ENCODE peak calls at places on chromosomes 5 and 9, in five cellular contexts. U, R, C, Q and O are unnamed samples.

GRCh38 chr9:136267261-136268111 is 21.9 kb upstream of the QSOX2 start:
- DNase-seq in R (no peak), U (peak; percentile 80), Q (peak; percentile 54), C (no peak), O (peak; percentile 79)

GRCh38 chr9:127683723-127684122 is 23.1 kb upstream of the CFAP157 start:
- DNase-seq in Q (no peak), C (no peak), R (no peak), U (no peak), O (no peak)

GRCh38 chr9:126420643-126421564 is 94.3 kb downstream of the MVB12B start:
- DNase-seq in R (no peak), Q (no peak), C (no peak), U (no peak), O (no peak)

GRCh38 chr5:54325610-54326311 is 15.4 kb upstream of the ARL15 start:
- DNase-seq in C (no peak), R (no peak), Q (no peak), U (no peak), O (no peak)

GRCh38 chr5:127802477-127802865 is 99.3 kb downstream of the CCDC192 start:
- DNase-seq in C (no peak), Q (no peak), R (no peak), U (no peak), O (no peak)

GRCh38 chr9:75866273-75866871 is 24.1 kb upstream of the PCSK5 start:
- DNase-seq in C (peak; percentile 46), R (peak; percentile 0), U (no peak), Q (peak; percentile 11), O (no peak)

GRCh38 chr9:107462691-107463090 is 26.9 kb downstream of the KLF4 start:
- DNase-seq in U (no peak), C (peak; percentile 24), Q (no peak), R (no peak), O (no peak)

GRCh38 chr5:88964831-88965230 is 81.8 kb upstream of the MEF2C start:
- DNase-seq in R (no peak), Q (no peak), C (no peak), U (no peak), O (no peak)

GRCh38 chr9:23933348-23933747 is 107.3 kb upstream of the ELAVL2 start:
- DNase-seq in C (no peak), U (no peak), Q (no peak), R (no peak), O (no peak)

GRCh38 chr5:93582677-93583524 is at the start of gene NR2F1:
- DNase-seq in R (peak; percentile 92), Q (peak; percentile 99), U (no peak), C (peak; percentile 87), O (no peak)

GRCh38 chr9:35748858-35749514 is at the start of the genes GBA2 and RGP1:
- DNase-seq in Q (no peak), C (no peak), R (peak; percentile 6), U (peak; percentile 86), O (peak; percentile 64)